ENCODE peak calls at places on chromosomes 12 and 14, in eight cellular contexts. One of them, this sample, is unnamed.

GRCh38 chr12:130953783-130954543 is at the start of gene ADGRD1:
- DNase-seq in left colon: no peak
- DNase-seq in left cardiac atrium: peak
- DNase-seq in T-helper 2 cell: no peak
- DNase-seq in omental fat pad: no peak
- DNase-seq in natural killer cell: no peak
- DNase-seq in neural progenitor cell: no peak
- DNase-seq in MCF 10A: no peak
- DNase-seq in this sample: no peak

GRCh38 chr14:96204151-96205058 is at the start of gene BDKRB2:
- DNase-seq in T-helper 2 cell: no peak
- DNase-seq in neural progenitor cell: peak
- DNase-seq in left cardiac atrium: peak
- DNase-seq in left colon: peak
- DNase-seq in natural killer cell: no peak
- DNase-seq in MCF 10A: peak
- DNase-seq in omental fat pad: no peak
- DNase-seq in this sample: peak

GRCh38 chr14:44040561-44040960 is 466.5 kb downstream of the FSCB start:
- DNase-seq in natural killer cell: no peak
- DNase-seq in omental fat pad: no peak
- DNase-seq in left colon: no peak
- DNase-seq in neural progenitor cell: no peak
- DNase-seq in MCF 10A: no peak
- DNase-seq in T-helper 2 cell: no peak
- DNase-seq in left cardiac atrium: no peak
- DNase-seq in this sample: no peak

GRCh38 chr12:10701226-10701681 is 21.9 kb downstream of the YBX3 start:
- DNase-seq in omental fat pad: no peak
- DNase-seq in MCF 10A: no peak
- DNase-seq in left cardiac atrium: no peak
- DNase-seq in left colon: no peak
- DNase-seq in neural progenitor cell: no peak
- DNase-seq in T-helper 2 cell: peak
- DNase-seq in natural killer cell: no peak
- DNase-seq in this sample: no peak

GRCh38 chr14:22646570-22647254 is 2.6 kb upstream of the OR6J1 start:
- DNase-seq in omental fat pad: no peak
- DNase-seq in left colon: no peak
- DNase-seq in neural progenitor cell: no peak
- DNase-seq in T-helper 2 cell: no peak
- DNase-seq in MCF 10A: peak
- DNase-seq in natural killer cell: no peak
- DNase-seq in left cardiac atrium: no peak
- DNase-seq in this sample: peak

GRCh38 chr12:8662592-8662991 is at the start of gene MFAP5:
- DNase-seq in omental fat pad: no peak
- DNase-seq in left cardiac atrium: peak
- DNase-seq in neural progenitor cell: peak
- DNase-seq in natural killer cell: no peak
- DNase-seq in T-helper 2 cell: no peak
- DNase-seq in MCF 10A: no peak
- DNase-seq in left colon: no peak
- DNase-seq in this sample: peak

GRCh38 chr12:66014818-66015217 is 115.7 kb downstream of the LLPH start:
- DNase-seq in natural killer cell: no peak
- DNase-seq in left colon: no peak
- DNase-seq in T-helper 2 cell: no peak
- DNase-seq in omental fat pad: no peak
- DNase-seq in MCF 10A: peak
- DNase-seq in left cardiac atrium: no peak
- DNase-seq in neural progenitor cell: no peak
- DNase-seq in this sample: peak

GRCh38 chr14:64708148-64709004 is 4.2 kb downstream of the PLEKHG3 start:
- DNase-seq in left cardiac atrium: peak
- DNase-seq in left colon: no peak
- DNase-seq in T-helper 2 cell: peak
- DNase-seq in MCF 10A: peak
- DNase-seq in natural killer cell: no peak
- DNase-seq in omental fat pad: no peak
- DNase-seq in neural progenitor cell: peak
- DNase-seq in this sample: peak

GRCh38 chr12:124938606-124939427 is 24.4 kb upstream of the UBC start:
- DNase-seq in natural killer cell: no peak
- DNase-seq in omental fat pad: peak
- DNase-seq in left cardiac atrium: peak
- DNase-seq in MCF 10A: peak
- DNase-seq in T-helper 2 cell: peak
- DNase-seq in neural progenitor cell: peak
- DNase-seq in left colon: peak
- DNase-seq in this sample: peak

GRCh38 chr12:62697893-62698292 is 231.3 kb downstream of the MON2 start:
- DNase-seq in MCF 10A: no peak
- DNase-seq in omental fat pad: no peak
- DNase-seq in neural progenitor cell: no peak
- DNase-seq in natural killer cell: no peak
- DNase-seq in left colon: no peak
- DNase-seq in T-helper 2 cell: no peak
- DNase-seq in left cardiac atrium: no peak
- DNase-seq in this sample: no peak

GRCh38 chr12:111352300-111352993 is 16.4 kb downstream of the PHETA1 start:
- DNase-seq in omental fat pad: no peak
- DNase-seq in neural progenitor cell: no peak
- DNase-seq in MCF 10A: no peak
- DNase-seq in T-helper 2 cell: no peak
- DNase-seq in left cardiac atrium: no peak
- DNase-seq in left colon: no peak
- DNase-seq in natural killer cell: no peak
- DNase-seq in this sample: no peak

GRCh38 chr12:6078378-6079083 is 45.9 kb downstream of the VWF start:
- DNase-seq in neural progenitor cell: no peak
- DNase-seq in MCF 10A: no peak
- DNase-seq in T-helper 2 cell: no peak
- DNase-seq in left cardiac atrium: no peak
- DNase-seq in natural killer cell: no peak
- DNase-seq in left colon: no peak
- DNase-seq in omental fat pad: no peak
- DNase-seq in this sample: no peak

GRCh38 chr12:121796855-121797751 is 3.6 kb upstream of the RHOF start:
- DNase-seq in T-helper 2 cell: no peak
- DNase-seq in neural progenitor cell: peak
- DNase-seq in left cardiac atrium: peak
- DNase-seq in left colon: peak
- DNase-seq in MCF 10A: peak
- DNase-seq in natural killer cell: no peak
- DNase-seq in omental fat pad: peak
- DNase-seq in this sample: no peak

GRCh38 chr14:76844223-76844622 is 18.0 kb downstream of the LRRC74A start:
- DNase-seq in omental fat pad: no peak
- DNase-seq in neural progenitor cell: peak
- DNase-seq in MCF 10A: peak
- DNase-seq in T-helper 2 cell: peak
- DNase-seq in natural killer cell: no peak
- DNase-seq in left colon: peak
- DNase-seq in left cardiac atrium: peak
- DNase-seq in this sample: no peak